ENCODE peak calls at places on chromosomes 4 and X, in six cellular contexts. One of them, this sample, is unnamed.

GRCh38 chrX:134520860-134521390 is 61.0 kb downstream of the HPRT1 start:
- DNase-seq in breast epithelium: no peak
- DNase-seq in ovary: no peak
- DNase-seq in IMR-90: peak; percentile 76
- DNase-seq in body of pancreas: no peak
- DNase-seq in tibial nerve: peak; percentile 11
- DNase-seq in this sample: no peak

GRCh38 chrX:81174286-81174685 is 27.4 kb downstream of the HMGN5 start:
- DNase-seq in tibial nerve: no peak
- DNase-seq in body of pancreas: no peak
- DNase-seq in breast epithelium: no peak
- DNase-seq in IMR-90: peak; percentile 37
- DNase-seq in ovary: no peak
- DNase-seq in this sample: no peak

GRCh38 chr4:13481569-13481968 is 2.6 kb downstream of the RAB28 start:
- DNase-seq in breast epithelium: no peak
- DNase-seq in tibial nerve: no peak
- DNase-seq in ovary: no peak
- DNase-seq in IMR-90: peak; percentile 46
- DNase-seq in body of pancreas: no peak
- DNase-seq in this sample: no peak

GRCh38 chrX:17496407-17496806 is 121.4 kb downstream of the NHS start:
- DNase-seq in breast epithelium: no peak
- DNase-seq in ovary: no peak
- DNase-seq in tibial nerve: no peak
- DNase-seq in IMR-90: no peak
- DNase-seq in body of pancreas: peak; percentile 40
- DNase-seq in this sample: peak; percentile 54

GRCh38 chrX:68732906-68733493 is 85.5 kb downstream of the STARD8 start:
- DNase-seq in body of pancreas: peak; percentile 57
- DNase-seq in ovary: peak; percentile 46
- DNase-seq in tibial nerve: peak; percentile 71
- DNase-seq in IMR-90: peak; percentile 31
- DNase-seq in breast epithelium: no peak
- DNase-seq in this sample: peak; percentile 71

GRCh38 chrX:153725039-153725831 is 579 bp downstream of the ABCD1 start:
- DNase-seq in ovary: peak; percentile 41
- DNase-seq in body of pancreas: peak; percentile 37
- DNase-seq in IMR-90: no peak
- DNase-seq in tibial nerve: no peak
- DNase-seq in breast epithelium: no peak
- DNase-seq in this sample: no peak

GRCh38 chr4:70559216-70559830 is 32.7 kb upstream of the AMBN start:
- DNase-seq in ovary: peak; percentile 20
- DNase-seq in body of pancreas: peak; percentile 47
- DNase-seq in tibial nerve: peak; percentile 67
- DNase-seq in IMR-90: peak; percentile 34
- DNase-seq in breast epithelium: no peak
- DNase-seq in this sample: peak; percentile 60

GRCh38 chr4:169417629-169418282 is 147.0 kb upstream of the SH3RF1 start:
- DNase-seq in breast epithelium: no peak
- DNase-seq in ovary: no peak
- DNase-seq in tibial nerve: no peak
- DNase-seq in IMR-90: no peak
- DNase-seq in body of pancreas: no peak
- DNase-seq in this sample: no peak

GRCh38 chrX:129637217-129638109 is 17.3 kb downstream of the APLN start:
- DNase-seq in tibial nerve: peak; percentile 80
- DNase-seq in ovary: peak; percentile 75
- DNase-seq in IMR-90: peak; percentile 53
- DNase-seq in body of pancreas: peak; percentile 62
- DNase-seq in breast epithelium: peak; percentile 53
- DNase-seq in this sample: peak; percentile 75

GRCh38 chr4:38865445-38865844 is 2.2 kb upstream of the FAM114A1 start:
- DNase-seq in body of pancreas: peak; percentile 34
- DNase-seq in breast epithelium: no peak
- DNase-seq in tibial nerve: no peak
- DNase-seq in IMR-90: no peak
- DNase-seq in ovary: no peak
- DNase-seq in this sample: peak; percentile 28
- TF ChIP-seq POLR2A in body of pancreas: peak; percentile 13
- TF ChIP-seq POLR2A in breast epithelium: no peak
- TF ChIP-seq POLR2A in tibial nerve: no peak
- TF ChIP-seq POLR2A in IMR-90: no peak
- TF ChIP-seq POLR2A in ovary: no peak
- TF ChIP-seq POLR2A in this sample: no peak

DNA sequence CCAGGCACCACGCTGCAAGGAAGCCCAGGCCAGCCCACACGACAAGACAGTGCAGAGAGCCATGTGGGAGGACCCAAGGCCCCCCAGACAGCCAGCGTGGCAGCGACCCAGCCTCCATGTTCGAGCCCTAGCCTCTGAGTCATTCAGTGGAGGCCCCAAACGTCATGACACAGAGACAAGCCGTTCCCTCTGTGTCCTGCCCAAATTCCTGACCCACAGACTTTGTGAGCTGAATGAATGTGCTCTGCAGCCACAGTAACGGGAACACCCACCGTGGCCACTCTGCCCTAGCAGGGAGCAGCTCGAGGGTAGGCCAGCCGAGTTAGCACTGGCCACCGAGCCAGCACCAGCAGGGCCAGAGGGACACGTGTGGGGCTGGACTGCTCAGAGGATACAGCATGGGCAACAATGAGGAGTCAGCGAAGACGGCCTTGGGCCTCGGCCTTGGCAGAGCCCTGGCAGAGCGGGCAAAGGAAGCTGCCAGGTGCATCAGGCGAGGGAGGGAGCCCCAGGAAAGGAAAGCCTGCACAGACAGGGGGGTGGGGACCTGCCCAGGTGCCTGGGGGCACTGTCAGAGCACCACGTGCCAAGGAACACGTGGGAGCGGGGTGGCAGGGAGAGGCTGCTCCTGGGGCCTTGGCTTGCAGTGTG is 8.6 kb downstream of the BLOC1S4 start:
- DNase-seq in IMR-90: peak; percentile 41
- DNase-seq in body of pancreas: peak; percentile 52
- DNase-seq in tibial nerve: no peak
- DNase-seq in ovary: no peak
- DNase-seq in breast epithelium: peak; percentile 78
- DNase-seq in this sample: no peak
- TF ChIP-seq POLR2A in IMR-90: no peak
- TF ChIP-seq POLR2A in body of pancreas: no peak
- TF ChIP-seq POLR2A in tibial nerve: no peak
- TF ChIP-seq POLR2A in ovary: no peak
- TF ChIP-seq POLR2A in breast epithelium: no peak
- TF ChIP-seq POLR2A in this sample: no peak

DNA sequence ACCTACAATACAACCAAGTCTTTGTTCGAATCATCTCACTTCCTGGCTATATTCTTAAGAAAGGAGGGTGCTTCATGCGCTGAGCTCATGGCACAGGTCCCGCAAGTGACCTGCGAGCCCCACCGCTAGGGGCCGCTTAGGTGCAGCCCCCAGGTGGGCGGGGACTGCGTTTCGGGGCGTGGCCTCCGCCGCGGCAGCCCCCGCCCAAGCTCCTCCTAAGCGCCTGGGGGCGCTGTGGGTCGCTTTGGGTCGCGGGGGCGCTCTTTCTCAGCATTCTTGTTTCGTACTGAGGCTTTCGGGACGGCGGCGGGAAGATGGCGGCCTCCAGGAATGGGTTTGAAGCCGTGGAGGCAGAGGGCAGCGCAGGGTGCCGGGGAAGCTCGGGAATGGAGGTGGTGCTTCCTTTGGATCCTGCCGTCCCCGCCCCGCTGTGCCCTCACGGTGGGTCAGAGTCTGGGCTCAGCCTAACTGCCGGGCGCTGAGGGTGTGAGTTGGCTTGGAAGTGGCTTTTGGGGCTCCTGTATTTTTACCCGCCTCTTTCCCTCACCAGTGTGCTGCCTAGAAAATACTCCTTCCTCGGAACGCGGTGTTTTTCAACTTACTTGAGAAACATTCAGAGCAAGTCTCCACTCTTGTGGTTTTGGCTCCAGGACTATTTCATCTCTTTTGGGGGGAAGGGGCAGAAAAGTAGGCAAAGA is at the start of gene ZCCHC4:
- DNase-seq in IMR-90: peak; percentile 90
- DNase-seq in tibial nerve: peak; percentile 89
- DNase-seq in ovary: peak; percentile 92
- DNase-seq in body of pancreas: peak; percentile 91
- DNase-seq in breast epithelium: peak; percentile 86
- DNase-seq in this sample: peak; percentile 94
- TF ChIP-seq POLR2A in IMR-90: peak; percentile 63
- TF ChIP-seq POLR2A in tibial nerve: no peak
- TF ChIP-seq POLR2A in ovary: peak; percentile 19
- TF ChIP-seq POLR2A in body of pancreas: peak; percentile 85
- TF ChIP-seq POLR2A in breast epithelium: no peak
- TF ChIP-seq POLR2A in this sample: no peak

GRCh38 chrX:118718737-118719136 is 8.7 kb upstream of the IL13RA1 start:
- DNase-seq in body of pancreas: no peak
- DNase-seq in ovary: no peak
- DNase-seq in IMR-90: no peak
- DNase-seq in breast epithelium: no peak
- DNase-seq in tibial nerve: no peak
- DNase-seq in this sample: no peak

GRCh38 chrX:118723376-118723775 is 4.0 kb upstream of the IL13RA1 start:
- DNase-seq in tibial nerve: no peak
- DNase-seq in body of pancreas: no peak
- DNase-seq in IMR-90: no peak
- DNase-seq in breast epithelium: no peak
- DNase-seq in ovary: no peak
- DNase-seq in this sample: no peak

GRCh38 chrX:118717703-118718391 is 9.6 kb upstream of the IL13RA1 start:
- DNase-seq in breast epithelium: no peak
- DNase-seq in body of pancreas: no peak
- DNase-seq in IMR-90: no peak
- DNase-seq in ovary: no peak
- DNase-seq in tibial nerve: no peak
- DNase-seq in this sample: no peak

GRCh38 chrX:118724352-118724751 is 3.1 kb upstream of the IL13RA1 start:
- DNase-seq in ovary: no peak
- DNase-seq in tibial nerve: no peak
- DNase-seq in body of pancreas: no peak
- DNase-seq in IMR-90: no peak
- DNase-seq in breast epithelium: no peak
- DNase-seq in this sample: no peak

GRCh38 chrX:118720058-118720707 is 7.2 kb upstream of the IL13RA1 start:
- DNase-seq in tibial nerve: no peak
- DNase-seq in ovary: no peak
- DNase-seq in body of pancreas: no peak
- DNase-seq in IMR-90: no peak
- DNase-seq in breast epithelium: no peak
- DNase-seq in this sample: no peak
- TF ChIP-seq POLR2A in tibial nerve: no peak
- TF ChIP-seq POLR2A in ovary: no peak
- TF ChIP-seq POLR2A in body of pancreas: no peak
- TF ChIP-seq POLR2A in IMR-90: no peak
- TF ChIP-seq POLR2A in breast epithelium: no peak
- TF ChIP-seq POLR2A in this sample: no peak

GRCh38 chr4:38858097-38858420 is 1.4 kb upstream of the TLR6 start:
- DNase-seq in IMR-90: no peak
- DNase-seq in ovary: no peak
- DNase-seq in breast epithelium: no peak
- DNase-seq in tibial nerve: no peak
- DNase-seq in body of pancreas: no peak
- DNase-seq in this sample: no peak

GRCh38 chr4:38856046-38856445 is 571 bp downstream of the TLR6 start:
- DNase-seq in body of pancreas: no peak
- DNase-seq in tibial nerve: no peak
- DNase-seq in ovary: no peak
- DNase-seq in IMR-90: no peak
- DNase-seq in breast epithelium: no peak
- DNase-seq in this sample: no peak

GRCh38 chr4:38856524-38857337 is at the start of gene TLR6:
- DNase-seq in tibial nerve: peak; percentile 77
- DNase-seq in breast epithelium: no peak
- DNase-seq in ovary: no peak
- DNase-seq in IMR-90: peak; percentile 68
- DNase-seq in body of pancreas: peak; percentile 77
- DNase-seq in this sample: peak; percentile 68

GRCh38 chr4:38859501-38859900 is 2.9 kb upstream of the TLR6 start:
- DNase-seq in ovary: no peak
- DNase-seq in breast epithelium: no peak
- DNase-seq in tibial nerve: no peak
- DNase-seq in body of pancreas: no peak
- DNase-seq in IMR-90: no peak
- DNase-seq in this sample: no peak

DNA sequence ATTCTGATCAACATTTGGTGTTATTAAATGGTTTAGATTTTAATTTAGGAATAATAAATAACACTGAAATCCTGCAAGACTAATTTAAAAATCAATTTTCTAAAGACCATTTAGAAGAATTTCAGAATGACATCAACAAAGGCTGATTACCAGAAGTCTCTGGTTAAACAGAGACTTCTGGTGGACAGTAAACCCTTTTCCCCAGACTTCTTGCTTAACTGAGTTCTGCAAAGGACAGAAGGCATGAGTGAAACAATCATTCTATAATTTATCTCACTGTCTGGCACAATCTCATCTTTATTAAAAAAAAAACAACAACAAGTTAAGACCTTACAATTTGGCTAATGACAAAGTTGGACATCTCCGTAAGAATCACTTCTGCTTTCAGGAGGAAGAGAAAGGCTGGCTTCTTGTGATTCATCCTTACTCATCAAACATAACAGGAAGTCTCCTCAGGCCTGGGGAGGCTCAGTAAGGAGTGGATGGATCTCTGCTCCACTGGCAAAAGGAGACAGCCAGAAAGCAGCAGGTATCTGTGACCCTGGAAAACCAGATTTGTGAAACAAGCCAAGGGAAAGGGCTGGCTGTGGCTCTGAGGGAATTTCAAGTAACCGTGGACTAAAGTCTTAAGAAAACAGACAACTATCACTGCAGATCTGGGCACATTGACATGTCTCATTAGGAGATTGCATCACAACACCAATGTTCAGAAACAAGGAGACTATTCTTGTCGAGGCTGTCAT is 908 bp upstream of the TLR6 start:
- DNase-seq in ovary: no peak
- DNase-seq in IMR-90: peak; percentile 94
- DNase-seq in breast epithelium: no peak
- DNase-seq in body of pancreas: no peak
- DNase-seq in tibial nerve: peak; percentile 47
- DNase-seq in this sample: no peak
- TF ChIP-seq POLR2A in ovary: no peak
- TF ChIP-seq POLR2A in IMR-90: peak; percentile 63
- TF ChIP-seq POLR2A in breast epithelium: no peak
- TF ChIP-seq POLR2A in body of pancreas: no peak
- TF ChIP-seq POLR2A in tibial nerve: peak; percentile 13
- TF ChIP-seq POLR2A in this sample: no peak

This sample was measured in stomach.